ENCODE peak calls at places on chromosomes 16 and 17, in eight cellular contexts. Z is OCI-LY7, U is fibroblast of villous mesenchyme, H is HCT116, T is cardiac muscle cell, J is ovary, Q is choroid plexus epithelial cell, L is stomach. E is an unnamed sample.

GRCh38 chr16:4138735-4139134 is 22.5 kb upstream of the ADCY9 start:
- DNase-seq in Z (no peak), U (no peak), H (no peak), T (peak), J (no peak), Q (peak), L (no peak), E (no peak)

GRCh38 chr16:87560428-87561199 is 41.7 kb upstream of the JPH3 start:
- DNase-seq in Z (peak), U (peak), H (peak), T (peak), J (peak), Q (peak), L (peak), E (peak)

GRCh38 chr16:52741386-52741785 is 194.4 kb upstream of the TOX3 start:
- DNase-seq in Z (no peak), U (no peak), H (no peak), T (no peak), J (no peak), Q (no peak), L (no peak), E (no peak)

GRCh38 chr17:79602621-79603020 is 8.2 kb downstream of the RBFOX3 start:
- DNase-seq in Z (no peak), U (no peak), H (no peak), T (no peak), J (no peak), Q (no peak), L (no peak), E (no peak)

GRCh38 chr16:57834936-57835335 is 32.6 kb upstream of the KIFC3 start:
- DNase-seq in Z (no peak), U (no peak), H (no peak), T (peak), J (no peak), Q (peak), L (no peak), E (no peak)

GRCh38 chr16:57810197-57811024 is 8.1 kb upstream of the KIFC3 start:
- DNase-seq in Z (no peak), U (peak), H (peak), T (peak), J (peak), Q (peak), L (peak), E (peak)

GRCh38 chr16:85138825-85139627 is 26.8 kb upstream of the CIBAR2 start:
- DNase-seq in Z (peak), U (no peak), H (no peak), T (no peak), J (no peak), Q (no peak), L (no peak), E (no peak)

GRCh38 chr17:49548506-49549310 is 27.0 kb upstream of the NXPH3 start:
- DNase-seq in Z (no peak), U (peak), H (peak), T (peak), J (no peak), Q (peak), L (peak), E (peak)

GRCh38 chr17:74842599-74843351 is 16.9 kb downstream of the GRIN2C start:
- DNase-seq in Z (no peak), U (peak), H (peak), T (peak), J (peak), Q (peak), L (peak), E (peak)

DNA sequence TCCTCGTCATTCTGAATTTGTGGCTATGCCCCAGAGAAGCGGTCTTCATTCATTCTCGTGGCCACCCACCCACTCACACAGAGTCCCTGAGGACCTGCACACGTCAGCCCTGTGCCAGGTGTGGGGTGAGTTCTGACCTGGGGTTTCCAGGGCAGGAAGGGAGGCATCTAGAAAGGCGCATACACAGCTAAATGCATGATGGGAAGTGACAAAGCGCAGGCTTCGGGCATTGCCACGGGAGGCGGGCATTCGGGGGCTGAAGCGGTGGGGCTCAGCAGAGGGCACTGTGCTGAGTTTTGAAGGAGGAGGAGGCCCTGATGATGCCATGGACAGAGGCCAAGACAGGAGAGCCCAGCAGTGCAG is 10.9 kb downstream of the UBALD2 start:
- DNase-seq in Z (no peak), U (no peak), H (no peak), T (no peak), J (no peak), Q (no peak), L (no peak), E (no peak)
- TF ChIP-seq CTCF in Z (peak), U (no peak), H (no peak), T (no peak), J (no peak), Q (no peak), L (no peak), E (no peak)

GRCh38 chr16:17246974-17247718 is 223.6 kb downstream of the XYLT1 start:
- DNase-seq in Z (no peak), U (no peak), H (no peak), T (no peak), J (no peak), Q (no peak), L (peak), E (no peak)

GRCh38 chr16:17245727-17246576 is 224.8 kb downstream of the XYLT1 start:
- DNase-seq in Z (no peak), U (no peak), H (no peak), T (no peak), J (no peak), Q (no peak), L (no peak), E (no peak)

GRCh38 chr16:17246577-17246885 is 224.2 kb downstream of the XYLT1 start:
- DNase-seq in Z (no peak), U (no peak), H (no peak), T (no peak), J (no peak), Q (no peak), L (no peak), E (no peak)

GRCh38 chr16:17241264-17241835 is 229.4 kb downstream of the XYLT1 start:
- DNase-seq in Z (no peak), U (no peak), H (no peak), T (no peak), J (no peak), Q (no peak), L (no peak), E (peak)

DNA sequence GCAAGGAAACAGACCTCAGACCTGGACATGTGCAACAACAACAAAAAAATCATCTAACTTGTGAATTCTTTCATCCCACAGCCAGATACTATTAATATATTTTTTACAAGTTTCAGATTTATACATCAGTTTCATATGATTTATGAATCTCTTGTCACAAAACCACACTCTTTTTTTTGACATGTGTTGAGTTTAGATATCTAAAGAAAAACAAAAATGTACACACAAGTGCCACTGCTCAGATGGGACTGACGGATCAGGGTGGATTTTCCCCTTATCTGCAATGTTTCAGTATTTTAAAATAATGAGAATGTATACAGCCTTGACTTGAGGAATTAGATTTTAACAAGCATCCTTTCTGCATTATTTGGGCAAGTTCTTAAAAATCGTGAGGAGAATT is 225.9 kb downstream of the XYLT1 start:
- DNase-seq in Z (no peak), U (no peak), H (no peak), T (no peak), J (no peak), Q (no peak), L (no peak), E (no peak)
- H3K4me3 ChIP-seq in Z (no peak), U (no peak), H (no peak), T (no peak), J (no peak), Q (no peak), L (no peak), E (no peak)

GRCh38 chr16:79662122-79662521 is 61.6 kb upstream of the MAF start:
- DNase-seq in Z (no peak), U (no peak), H (no peak), T (no peak), J (no peak), Q (no peak), L (no peak), E (no peak)
- TF ChIP-seq CTCF in Z (no peak), U (no peak), H (no peak), T (no peak), J (no peak), Q (no peak), L (no peak), E (no peak)

GRCh38 chr16:28561557-28562187 is 8.0 kb downstream of the SGF29 start:
- DNase-seq in Z (no peak), U (peak), H (no peak), T (no peak), J (no peak), Q (no peak), L (no peak), E (no peak)
- H3K4me3 ChIP-seq in Z (no peak), U (no peak), H (no peak), T (no peak), J (no peak), Q (no peak), L (no peak), E (no peak)

GRCh38 chr17:8799001-8799850 is at the start of gene MFSD6L:
- DNase-seq in Z (no peak), U (peak), H (no peak), T (peak), J (no peak), Q (peak), L (peak), E (no peak)
- TF ChIP-seq CTCF in Z (no peak), U (no peak), H (no peak), T (no peak), J (no peak), Q (no peak), L (no peak), E (no peak)